ENCODE peak calls at places on chromosomes 3 and 15, in six cellular contexts. N is AG04450, Z is neuronal stem cell, T is islet precursor cell, Q is AML-193, I is occipital lobe. F is an unnamed sample.
A peak's percentile ranks its signal among the peaks of the same experiment; 100 is the strongest.

GRCh38 chr3:150830094-150830681 is 67.2 kb upstream of the SIAH2 start:
- DNase-seq in T (no peak), Q (no peak), N (no peak), I (no peak), Z (no peak), F (no peak)

GRCh38 chr3:98647197-98647596 is 53.8 kb upstream of the CPOX start:
- DNase-seq in Q (no peak), I (no peak), T (no peak), N (no peak), Z (no peak), F (no peak)

GRCh38 chr15:68410466-68411200 is 21.3 kb downstream of the ITGA11 start:
- DNase-seq in I (no peak), Q (no peak), T (peak; percentile 26), Z (no peak), N (no peak), F (no peak)

GRCh38 chr3:2099028-2099671 is 484 bp downstream of the CNTN4 start:
- DNase-seq in Z (peak; percentile 58), T (peak; percentile 83), I (peak; percentile 10), Q (no peak), N (no peak), F (peak; percentile 27)

GRCh38 chr3:77038468-77038927 is 1.4 kb upstream of the ROBO2 start:
- DNase-seq in N (peak; percentile 70), I (peak; percentile 67), Z (peak; percentile 85), Q (peak; percentile 45), T (peak; percentile 90), F (peak; percentile 69)

GRCh38 chr15:89810837-89811236 is 3.8 kb downstream of the ANPEP start:
- DNase-seq in Q (no peak), N (no peak), T (no peak), I (no peak), Z (no peak), F (no peak)

GRCh38 chr15:48802867-48803266 is 8.0 kb downstream of the CEP152 start:
- DNase-seq in Z (no peak), I (no peak), N (peak; percentile 80), T (peak; percentile 78), Q (no peak), F (no peak)

GRCh38 chr3:161215186-161215585 is 5.9 kb upstream of the NMD3 start:
- DNase-seq in Q (no peak), Z (no peak), T (no peak), N (no peak), I (no peak), F (no peak)